ENCODE peak calls at places on chromosomes 3 and 15, in eight cellular contexts. F, M, S, R, J, I, Z and Q are unnamed samples.

GRCh38 chr3:42667523-42668402 is 14.3 kb downstream of the ZBTB47 start:
- DNase-seq in F (no peak), M (no peak), S (no peak), R (no peak), J (no peak), I (no peak), Z (no peak), Q (no peak)

GRCh38 chr3:167151671-167152070 is 228.4 kb downstream of the ZBBX start:
- DNase-seq in F (no peak), M (no peak), S (no peak), R (no peak), J (no peak), I (no peak), Z (no peak), Q (no peak)

GRCh38 chr3:50316657-50317242 is 5.8 kb downstream of the HYAL2 start:
- DNase-seq in F (no peak), M (no peak), S (no peak), R (no peak), J (peak), I (peak), Z (peak), Q (no peak)

GRCh38 chr3:38646630-38647029 is 2.9 kb downstream of the SCN5A start:
- DNase-seq in F (peak), M (peak), S (no peak), R (no peak), J (no peak), I (no peak), Z (no peak), Q (no peak)

GRCh38 chr3:142000341-142000870 is 124.0 kb downstream of the ATP1B3 start:
- DNase-seq in F (no peak), M (no peak), S (no peak), R (no peak), J (no peak), I (no peak), Z (no peak), Q (no peak)

GRCh38 chr3:172279191-172279640 is 169.0 kb downstream of the GHSR start:
- DNase-seq in F (no peak), M (no peak), S (no peak), R (no peak), J (no peak), I (no peak), Z (no peak), Q (no peak)

GRCh38 chr15:36004891-36005508 is 459.0 kb upstream of the DPH6 start:
- DNase-seq in F (no peak), M (no peak), S (no peak), R (no peak), J (no peak), I (no peak), Z (no peak), Q (no peak)

GRCh38 chr15:81256916-81257315 is 60.2 kb downstream of the IL16 start:
- DNase-seq in F (no peak), M (peak), S (no peak), R (no peak), J (no peak), I (no peak), Z (no peak), Q (no peak)

GRCh38 chr15:81106560-81106959 is 27.5 kb upstream of the CFAP161 start:
- DNase-seq in F (peak), M (peak), S (peak), R (no peak), J (peak), I (no peak), Z (no peak), Q (peak)

GRCh38 chr3:56593455-56594158 is 36.6 kb downstream of the CCDC66 start:
- DNase-seq in F (no peak), M (no peak), S (no peak), R (no peak), J (no peak), I (no peak), Z (no peak), Q (no peak)

GRCh38 chr3:41989518-41989917 is 27.6 kb upstream of the ULK4 start:
- DNase-seq in F (no peak), M (no peak), S (no peak), R (no peak), J (no peak), I (no peak), Z (no peak), Q (no peak)

GRCh38 chr3:126391631-126392030 is 3.1 kb upstream of the CFAP100 start:
- DNase-seq in F (peak), M (no peak), S (no peak), R (no peak), J (no peak), I (no peak), Z (no peak), Q (no peak)

GRCh38 chr3:125594581-125595011 is 701 bp downstream of the OSBPL11 start:
- DNase-seq in F (no peak), M (peak), S (no peak), R (no peak), J (peak), I (no peak), Z (no peak), Q (no peak)

GRCh38 chr15:98861188-98861587 is 146.4 kb downstream of the PGPEP1L start:
- DNase-seq in F (no peak), M (no peak), S (no peak), R (no peak), J (no peak), I (no peak), Z (no peak), Q (no peak)
- H3K4me3 ChIP-seq in F (no peak), M (no peak), S (no peak), R (no peak), J (no peak), I (no peak), Z (no peak), Q (no peak)

GRCh38 chr3:110925804-110926203 is 145.8 kb upstream of the NECTIN3 start:
- DNase-seq in F (no peak), M (no peak), S (peak), R (no peak), J (no peak), I (no peak), Z (no peak), Q (no peak)

GRCh38 chr3:110932515-110933095 is 139.0 kb upstream of the NECTIN3 start:
- DNase-seq in F (no peak), M (peak), S (no peak), R (no peak), J (no peak), I (no peak), Z (no peak), Q (no peak)

GRCh38 chr3:110928016-110928662 is 143.5 kb upstream of the NECTIN3 start:
- DNase-seq in F (no peak), M (no peak), S (no peak), R (no peak), J (no peak), I (no peak), Z (no peak), Q (no peak)

GRCh38 chr3:110933786-110934415 is 137.7 kb upstream of the NECTIN3 start:
- DNase-seq in F (no peak), M (peak), S (no peak), R (no peak), J (no peak), I (no peak), Z (no peak), Q (no peak)

GRCh38 chr3:110929811-110930210 is 141.8 kb upstream of the NECTIN3 start:
- DNase-seq in F (no peak), M (no peak), S (no peak), R (no peak), J (no peak), I (no peak), Z (no peak), Q (no peak)
- H3K4me3 ChIP-seq in F (no peak), M (no peak), S (no peak), R (no peak), J (no peak), I (no peak), Z (no peak), Q (no peak)

GRCh38 chr3:104291437-104291851 is 1075.3 kb upstream of the ALCAM start:
- DNase-seq in F (no peak), M (peak), S (no peak), R (no peak), J (no peak), I (no peak), Z (no peak), Q (no peak)
- H3K4me3 ChIP-seq in F (peak), M (peak), S (peak), R (peak), J (no peak), I (peak), Z (peak), Q (peak)

GRCh38 chr3:11844891-11845290 is 1.8 kb downstream of the TAMM41 start:
- DNase-seq in F (no peak), M (no peak), S (no peak), R (no peak), J (no peak), I (no peak), Z (no peak), Q (no peak)
- H3K4me3 ChIP-seq in F (peak), M (peak), S (no peak), R (peak), J (no peak), I (no peak), Z (no peak), Q (peak)

GRCh38 chr3:123881771-123882170 is 2.4 kb downstream of the MYLK start:
- DNase-seq in F (no peak), M (no peak), S (no peak), R (no peak), J (no peak), I (no peak), Z (no peak), Q (no peak)
- H3K4me3 ChIP-seq in F (no peak), M (no peak), S (no peak), R (no peak), J (no peak), I (no peak), Z (no peak), Q (no peak)